ENCODE peak calls at places on chromosomes 12 and 14, in nine cellular contexts. Z, F, S, Q, P, H, I, V and J are unnamed samples.

GRCh38 chr14:68939893-68940613 is 39.0 kb downstream of the ACTN1 start:
- DNase-seq in V (peak; percentile 48), P (peak; percentile 80), H (no peak), F (peak; percentile 95), I (no peak), S (peak; percentile 93), Z (no peak), Q (peak; percentile 82), J (peak; percentile 82)

GRCh38 chr12:3342051-3342450 is 149.0 kb upstream of the PRMT8 start:
- DNase-seq in H (no peak), V (peak; percentile 29), F (peak; percentile 65), Q (no peak), S (no peak), I (no peak), P (peak; percentile 41), Z (no peak), J (no peak)

GRCh38 chr12:124928095-124928911 is 13.9 kb upstream of the UBC start:
- DNase-seq in P (peak; percentile 75), H (no peak), V (peak; percentile 81), F (peak; percentile 94), I (no peak), Q (peak; percentile 88), Z (peak; percentile 88), S (peak; percentile 88), J (peak; percentile 92)

GRCh38 chr14:84857571-84857970 is 672.4 kb upstream of the FLRT2 start:
- DNase-seq in Q (no peak), F (no peak), H (no peak), S (no peak), Z (no peak), I (peak; percentile 21), P (no peak), V (no peak), J (peak; percentile 16)

GRCh38 chr14:74038015-74038859 is 19.1 kb downstream of the BBOF1 start:
- DNase-seq in Z (no peak), P (no peak), S (no peak), V (no peak), H (no peak), Q (peak; percentile 62), F (peak; percentile 67), I (peak; percentile 33), J (no peak)

GRCh38 chr14:77200406-77200985 is 18.9 kb downstream of the TMEM63C start:
- DNase-seq in Z (no peak), F (no peak), P (no peak), H (no peak), V (no peak), Q (no peak), I (no peak), S (no peak), J (no peak)

GRCh38 chr12:49705479-49706267 is 1.5 kb downstream of the FMNL3 start:
- DNase-seq in Q (no peak), F (peak; percentile 72), Z (peak; percentile 56), V (no peak), S (peak; percentile 76), I (no peak), P (peak; percentile 29), H (no peak), J (no peak)

GRCh38 chr12:32446306-32447119 is 47.2 kb downstream of the FGD4 start:
- DNase-seq in I (no peak), H (no peak), Q (no peak), P (no peak), V (no peak), S (no peak), Z (no peak), F (no peak), J (no peak)

GRCh38 chr12:91778938-91779400 is 366.7 kb downstream of the BTG1 start:
- DNase-seq in I (peak; percentile 83), Z (no peak), P (no peak), Q (peak; percentile 72), S (peak; percentile 65), H (no peak), F (peak; percentile 96), V (peak; percentile 26), J (peak; percentile 93)

GRCh38 chr12:26823391-26823790 is 9.6 kb downstream of the ITPR2 start:
- DNase-seq in I (no peak), V (no peak), Q (no peak), H (no peak), S (no peak), Z (no peak), P (no peak), F (peak; percentile 62), J (no peak)

GRCh38 chr14:47490766-47491165 is 184.6 kb downstream of the MDGA2 start:
- DNase-seq in F (no peak), P (no peak), H (no peak), Z (no peak), V (no peak), I (no peak), S (no peak), Q (no peak), J (no peak)

GRCh38 chr12:54197037-54197909 is 8.5 kb upstream of the SMUG1 start:
- DNase-seq in P (no peak), Z (no peak), V (no peak), Q (no peak), S (no peak), H (no peak), F (peak; percentile 57), I (no peak), J (no peak)

GRCh38 chr12:126627596-126627995 is 1562.4 kb downstream of the AACS start:
- DNase-seq in Z (no peak), P (no peak), F (no peak), H (no peak), Q (no peak), V (no peak), S (no peak), I (no peak), J (no peak)

GRCh38 chr12:11765817-11766794 is 116.6 kb downstream of the ETV6 start:
- DNase-seq in F (peak; percentile 82), Z (peak; percentile 48), I (no peak), V (no peak), H (no peak), P (no peak), S (no peak), Q (no peak), J (no peak)

GRCh38 chr12:56129210-56129691 is 1.2 kb downstream of the ESYT1 start:
- DNase-seq in Z (peak; percentile 81), H (no peak), P (peak; percentile 65), Q (peak; percentile 46), V (peak; percentile 70), S (peak; percentile 74), F (peak; percentile 84), I (no peak), J (no peak)

GRCh38 chr14:102005336-102005735 is 41.0 kb downstream of the DYNC1H1 start:
- DNase-seq in F (no peak), Q (no peak), V (no peak), P (no peak), I (no peak), Z (no peak), S (no peak), H (no peak), J (no peak)

GRCh38 chr12:121283388-121283787 is 13.1 kb downstream of the CAMKK2 start:
- DNase-seq in Q (no peak), S (no peak), F (no peak), P (no peak), V (no peak), H (no peak), I (no peak), Z (no peak), J (no peak)

GRCh38 chr14:24334431-24335271 is at the start of gene ADCY4:
- DNase-seq in V (no peak), Q (no peak), I (no peak), F (peak; percentile 61), P (peak; percentile 68), H (no peak), S (no peak), Z (no peak), J (no peak)

GRCh38 chr14:33282181-33282580 is 343.5 kb downstream of the NPAS3 start:
- DNase-seq in F (no peak), Q (no peak), S (no peak), Z (no peak), V (no peak), P (no peak), H (no peak), I (no peak), J (no peak)

GRCh38 chr12:9221476-9221875 is 13.3 kb upstream of the PZP start:
- DNase-seq in P (no peak), Z (no peak), I (peak; percentile 19), F (no peak), S (no peak), V (no peak), H (no peak), Q (no peak), J (peak; percentile 70)

GRCh38 chr12:87107270-87107669 is 851.1 kb upstream of the MGAT4C start:
- DNase-seq in F (no peak), Q (no peak), S (no peak), Z (no peak), V (no peak), I (no peak), P (no peak), H (no peak), J (no peak)
- H3K4me3 ChIP-seq in F (no peak overlapping the region), Q (no peak overlapping the region), S (no peak overlapping the region), Z (no peak overlapping the region), V (no peak overlapping the region), I (no peak overlapping the region), P (no peak overlapping the region), H (no peak overlapping the region), J (no peak overlapping the region)

GRCh38 chr14:91892918-91893527 is 25.7 kb upstream of the TC2N start:
- DNase-seq in I (no peak), S (no peak), Q (peak; percentile 38), P (no peak), H (no peak), Z (no peak), V (no peak), F (no peak), J (no peak)
- TF ChIP-seq CTCF in I (peak; percentile 49), S (peak; percentile 50), Q (peak; percentile 45), P (peak; percentile 48), H (peak; percentile 27), Z (no peak), V (no peak), F (peak; percentile 38), J (peak; percentile 56)

DNA sequence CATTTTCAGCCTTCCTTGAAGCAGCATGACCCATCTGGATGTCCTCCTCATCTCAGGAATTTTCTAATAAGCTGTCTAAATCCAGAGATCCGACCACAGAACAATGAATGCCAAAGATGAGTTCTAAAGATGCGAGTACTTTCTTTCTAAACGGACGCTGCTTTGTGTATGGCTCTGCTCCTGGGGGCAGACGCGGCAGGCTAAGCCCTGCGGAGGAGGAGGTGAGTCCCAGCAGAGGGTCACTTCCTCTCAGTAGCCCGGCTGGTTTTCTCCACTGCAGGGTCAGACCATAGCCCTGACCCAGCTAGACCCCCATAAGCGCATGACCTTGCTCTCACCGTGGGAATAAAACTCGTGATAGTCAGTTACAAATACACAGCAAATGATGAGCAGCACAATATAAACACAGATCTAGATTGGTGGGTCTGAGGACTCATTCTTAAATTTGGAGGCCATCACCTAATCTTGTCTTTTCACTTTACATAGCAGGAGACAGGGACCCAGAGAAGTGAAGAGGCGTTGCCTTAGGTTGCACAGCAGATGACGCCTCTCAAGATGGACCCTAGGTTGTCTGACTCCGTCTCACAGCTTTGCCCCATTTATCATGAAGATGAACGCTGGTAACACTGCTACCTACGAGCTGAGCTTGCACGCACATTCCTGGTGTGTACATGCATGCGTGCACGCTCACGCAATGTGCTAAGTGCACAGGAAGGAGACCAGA is 16.6 kb downstream of the SSH1 start:
- DNase-seq in F (peak; percentile 55), P (no peak), S (no peak), H (no peak), V (no peak), Z (no peak), Q (no peak), I (no peak), J (no peak)
- H3K4me3 ChIP-seq in F (no peak overlapping the region), P (no peak overlapping the region), S (no peak overlapping the region), H (no peak overlapping the region), V (no peak overlapping the region), Z (no peak overlapping the region), Q (no peak overlapping the region), I (no peak overlapping the region), J (no peak overlapping the region)

GRCh38 chr12:27946396-27946795 is 26.1 kb downstream of the PTHLH start:
- DNase-seq in V (no peak), Q (no peak), I (no peak), P (no peak), Z (no peak), F (no peak), H (no peak), S (no peak), J (no peak)
- TF ChIP-seq CTCF in V (no peak), Q (no peak), I (no peak), P (no peak), Z (no peak), F (no peak), H (no peak), S (no peak), J (no peak)